ENCODE peak calls at places on chromosomes 6 and 20, in six cellular contexts. E is NB4; J is posterior vena cava; X is nephron progenitor cell; C is stimulated activated CD4-positive, alpha-beta T cell treated with anti-CD3 and anti-CD28 coated beads, Interleukin-4, amount 100 ng/mL, for 1 hour; M is central memory CD4-positive, alpha-beta T cell. G is an unnamed sample.

GRCh38 chr6:27761391-27761790 is 150.8 kb downstream of the OR2B2 start:
- DNase-seq in X (no peak), J (no peak), C (no peak), E (peak), M (no peak), G (no peak)

GRCh38 chr6:159760602-159761057 is 1.2 kb upstream of the ACAT2 start:
- DNase-seq in J (no peak), M (no peak), X (peak), E (no peak), C (no peak), G (no peak)

GRCh38 chr6:16472349-16473069 is 234.1 kb downstream of the GMPR start:
- DNase-seq in E (no peak), J (no peak), M (no peak), X (no peak), C (no peak), G (no peak)

GRCh38 chr6:63352587-63353281 is 33.0 kb upstream of the LGSN start:
- DNase-seq in M (no peak), C (no peak), J (no peak), X (peak), E (peak), G (no peak)

GRCh38 chr6:30087876-30088275 is 12.3 kb upstream of the RNF39 start:
- DNase-seq in J (no peak), E (no peak), X (no peak), C (no peak), M (no peak), G (no peak)

GRCh38 chr6:148934534-148934933 is 187.7 kb downstream of the UST start:
- DNase-seq in E (no peak), X (no peak), M (no peak), C (no peak), J (peak), G (no peak)

GRCh38 chr6:149963462-149964242 is at the start of gene ULBP1:
- DNase-seq in C (peak), E (peak), X (peak), J (peak), M (peak), G (peak)

GRCh38 chr6:167044696-167045095 is 45.5 kb downstream of the CEP43 start:
- DNase-seq in E (no peak), C (no peak), X (no peak), M (no peak), J (no peak), G (no peak)

GRCh38 chr6:146881228-146882181 is 282.7 kb downstream of the ADGB start:
- DNase-seq in C (no peak), M (no peak), J (no peak), E (no peak), X (no peak), G (no peak)

GRCh38 chr20:19726126-19726525 is 31.9 kb upstream of the RIN2 start:
- DNase-seq in M (no peak), X (no peak), J (no peak), E (no peak), C (no peak), G (no peak)

GRCh38 chr20:62576815-62577214 is 65.5 kb upstream of the SLCO4A1 start:
- DNase-seq in E (peak), X (peak), C (no peak), M (no peak), J (no peak), G (no peak)

GRCh38 chr20:47785321-47785899 is at the start of gene SULF2:
- DNase-seq in C (no peak), M (no peak), X (peak), E (no peak), J (no peak), G (no peak)

GRCh38 chr6:33136310-33136895 is 55.9 kb downstream of the COL11A2 start:
- DNase-seq in X (no peak), E (no peak), M (no peak), J (no peak), C (no peak), G (no peak)

GRCh38 chr6:36590237-36590636 is 3.9 kb upstream of the SRSF3 start:
- DNase-seq in J (no peak), E (no peak), X (no peak), C (no peak), M (no peak), G (no peak)

GRCh38 chr6:116096979-116097816 is 3.5 kb upstream of the NT5DC1 start:
- DNase-seq in C (no peak), E (no peak), M (no peak), X (no peak), J (no peak), G (peak)

GRCh38 chr20:25356294-25356933 is 34.2 kb downstream of the ABHD12 start:
- DNase-seq in C (no peak), M (no peak), E (no peak), J (no peak), X (no peak), G (no peak)

GRCh38 chr6:113833537-113833936 is 23.6 kb upstream of the MARCKS start:
- DNase-seq in E (no peak), M (no peak), X (no peak), J (no peak), C (no peak), G (no peak)

GRCh38 chr20:6178537-6178936 is 55.7 kb upstream of the FERMT1 start:
- DNase-seq in M (no peak), X (no peak), J (no peak), C (no peak), E (peak), G (no peak)